ENCODE peak calls at places on chromosomes 4 and X, in five cellular contexts. B is A549, L is WTC11, Q is K562, N is SK-N-SH. K is an unnamed sample.
A peak's percentile ranks its signal among the peaks of the same experiment; 100 is the strongest.

GRCh38 chr4:120801171-120801758 is 121.3 kb downstream of the PRDM5 start:
- DNase-seq in B (no peak), L (no peak), Q (no peak), N (peak; percentile 78), K (no peak)

GRCh38 chr4:55249476-55249875 is 96.6 kb upstream of the SRD5A3 start:
- DNase-seq in B (no peak), L (no peak), Q (no peak), N (no peak), K (no peak)

GRCh38 chrX:138775501-138775900 is 64.0 kb upstream of the FGF13 start:
- DNase-seq in B (peak; percentile 5), L (no peak), Q (peak; percentile 24), N (peak; percentile 30), K (peak; percentile 23)

GRCh38 chrX:116872931-116873330 is 410.2 kb upstream of the CT83 start:
- DNase-seq in B (no peak), L (no peak), Q (no peak), N (no peak), K (no peak)

GRCh38 chr4:71974681-71975080 is 57.1 kb upstream of the NPFFR2 start:
- DNase-seq in B (no peak), L (no peak), Q (no peak), N (no peak), K (no peak)

GRCh38 chr4:17103231-17103630 is 204.8 kb upstream of the LDB2 start:
- DNase-seq in B (no peak), L (no peak), Q (no peak), N (no peak), K (no peak)

GRCh38 chr4:36207808-36208207 is 36.5 kb downstream of the ARAP2 start:
- DNase-seq in B (no peak), L (no peak), Q (no peak), N (no peak), K (no peak)

GRCh38 chr4:87153078-87153477 is 67.3 kb downstream of the KLHL8 start:
- DNase-seq in B (no peak), L (no peak), Q (no peak), N (no peak), K (no peak)

GRCh38 chr4:3729188-3729884 is 36.8 kb upstream of the ADRA2C start:
- DNase-seq in B (no peak), L (no peak), Q (no peak), N (no peak), K (no peak)

GRCh38 chr4:5500165-5500564 is 208.2 kb downstream of the EVC2 start:
- DNase-seq in B (peak; percentile 10), L (no peak), Q (no peak), N (no peak), K (peak; percentile 14)

GRCh38 chrX:65406532-65406931 is 128.1 kb downstream of the LAS1L start:
- DNase-seq in B (no peak), L (peak; percentile 29), Q (no peak), N (no peak), K (no peak)

GRCh38 chr4:113547487-113548042 is 214.0 kb downstream of the CAMK2D start:
- DNase-seq in B (peak; percentile 60), L (peak; percentile 90), Q (peak; percentile 67), N (peak; percentile 67), K (peak; percentile 91)

GRCh38 chr4:184306949-184307348 is 89.3 kb upstream of the ENPP6 start:
- DNase-seq in B (no peak), L (no peak), Q (no peak), N (no peak), K (no peak)

GRCh38 chr4:67861513-67861912 is 22.3 kb downstream of the TMPRSS11D start:
- DNase-seq in B (no peak), L (no peak), Q (no peak), N (no peak), K (no peak)
- TF ChIP-seq MAX in B (no peak), L (no peak), Q (no peak), N (no peak), K (no peak)

DNA sequence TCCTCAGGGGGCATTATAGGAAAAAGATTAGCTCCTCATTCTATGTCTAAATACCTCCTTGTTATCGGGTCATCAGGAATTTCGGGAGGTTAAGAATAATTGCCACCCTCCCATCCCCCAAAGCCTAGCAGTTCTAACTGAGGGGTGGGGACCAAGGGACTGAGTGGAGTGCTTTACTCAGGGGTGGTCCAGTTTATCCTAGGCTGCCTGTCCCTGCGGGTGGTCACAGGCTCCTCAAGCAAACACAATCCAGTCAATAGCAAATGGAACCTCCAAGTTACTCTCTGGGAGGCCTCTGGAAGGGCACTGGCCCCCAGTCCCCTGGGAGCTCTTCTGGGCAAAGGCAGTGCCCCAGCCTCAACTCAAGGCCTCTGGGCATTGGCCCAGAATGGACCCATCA is 6.7 kb downstream of the ELF4 start:
- DNase-seq in B (no peak), L (no peak), Q (no peak), N (no peak), K (no peak)
- TF ChIP-seq MAX in B (no peak), L (no peak), Q (no peak), N (no peak), K (no peak)

DNA sequence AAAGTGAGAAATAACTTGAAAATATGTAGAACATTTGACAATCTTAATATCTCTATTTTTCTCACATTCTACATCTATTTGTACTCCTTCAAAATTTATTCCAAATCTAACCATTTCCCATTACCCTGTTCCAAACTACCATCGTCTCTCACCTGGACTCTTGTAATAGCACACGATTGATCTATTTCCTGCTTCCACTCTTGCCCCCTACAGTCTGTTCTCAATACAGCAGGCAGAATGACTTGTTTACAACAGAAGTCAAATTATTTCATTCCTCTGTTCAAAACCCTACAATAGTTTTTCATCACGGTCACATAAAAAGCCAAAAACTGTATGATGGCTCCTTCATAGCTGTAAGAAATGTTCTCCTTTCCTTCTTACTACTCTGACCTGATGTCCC is 21.1 kb upstream of the LUZP4 start:
- DNase-seq in B (peak; percentile 3), L (no peak), Q (peak; percentile 6), N (no peak), K (peak; percentile 4)
- TF ChIP-seq MAX in B (no peak), L (no peak), Q (no peak), N (no peak), K (no peak)

DNA sequence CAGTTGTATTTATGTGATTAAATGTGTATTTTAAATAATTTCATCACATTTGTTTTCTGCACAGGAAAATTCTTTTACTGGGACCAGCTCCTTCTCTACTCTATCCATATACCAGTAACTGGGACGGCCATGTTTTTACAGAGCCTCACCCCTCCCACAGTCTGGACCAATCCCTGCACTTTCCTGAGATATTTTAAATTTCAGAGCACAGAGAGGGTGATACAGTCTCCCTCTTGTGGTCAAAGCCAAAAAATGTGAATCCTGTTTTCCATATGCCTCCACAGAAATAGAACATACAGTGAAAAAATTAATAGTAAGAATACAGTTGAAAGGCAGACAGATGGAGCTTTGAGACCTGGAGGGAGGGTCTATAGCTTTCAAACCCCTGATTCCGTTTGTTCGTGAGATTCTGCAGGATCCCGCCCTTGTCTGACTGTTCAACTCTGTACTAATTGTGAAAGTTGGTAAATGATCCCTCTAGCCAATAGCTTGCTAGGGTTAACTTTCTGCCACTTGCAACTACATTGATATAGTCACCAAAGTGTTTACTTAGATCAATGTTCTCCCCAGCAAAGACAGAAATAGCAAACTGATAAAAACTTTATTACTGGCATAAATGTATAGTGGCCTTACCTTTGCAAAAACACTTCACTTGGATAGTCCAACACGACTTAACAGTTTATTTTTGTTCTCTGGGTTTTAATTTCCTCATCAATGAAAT is 172.2 kb downstream of the PPARGC1A start:
- DNase-seq in B (peak; percentile 37), L (no peak), Q (peak; percentile 71), N (peak; percentile 65), K (peak; percentile 41)
- TF ChIP-seq MAX in B (no peak), L (no peak), Q (no peak), N (no peak), K (no peak)

GRCh38 chrX:108736509-108737479 is at the start of gene IRS4:
- DNase-seq in B (no peak), L (peak; percentile 84), Q (no peak), N (peak; percentile 46), K (no peak)
- TF ChIP-seq MAX in B (no peak), L (peak; percentile 43), Q (no peak), N (no peak), K (no peak)